ENCODE peak calls at places on chromosomes 2 and 18, in seven cellular contexts. One of them, this sample, is unnamed.
A peak's percentile ranks its signal among the peaks of the same experiment; 100 is the strongest.

GRCh38 chr2:40451926-40452605 is at the start of gene SLC8A1:
- DNase-seq in IMR-90: peak; percentile 49
- DNase-seq in CD8-positive, alpha-beta memory T cell: no peak
- DNase-seq in heart right ventricle: peak; percentile 53
- DNase-seq in testis: peak; percentile 34
- DNase-seq in adrenal gland: peak; percentile 50
- DNase-seq in GM23248: peak; percentile 78
- DNase-seq in this sample: peak; percentile 63

GRCh38 chr2:47236503-47237215 is 81.6 kb upstream of the STPG4 start:
- DNase-seq in IMR-90: peak; percentile 17
- DNase-seq in CD8-positive, alpha-beta memory T cell: no peak
- DNase-seq in heart right ventricle: no peak
- DNase-seq in testis: no peak
- DNase-seq in adrenal gland: no peak
- DNase-seq in GM23248: peak; percentile 63
- DNase-seq in this sample: no peak

GRCh38 chr2:106161938-106162814 is 31.9 kb downstream of the UXS1 start:
- DNase-seq in IMR-90: no peak
- DNase-seq in CD8-positive, alpha-beta memory T cell: peak; percentile 42
- DNase-seq in heart right ventricle: no peak
- DNase-seq in testis: no peak
- DNase-seq in adrenal gland: peak; percentile 47
- DNase-seq in GM23248: no peak
- DNase-seq in this sample: no peak

GRCh38 chr2:231227309-231228162 is 29.1 kb downstream of the ARMC9 start:
- DNase-seq in IMR-90: peak; percentile 79
- DNase-seq in CD8-positive, alpha-beta memory T cell: peak; percentile 23
- DNase-seq in heart right ventricle: no peak
- DNase-seq in testis: peak; percentile 83
- DNase-seq in adrenal gland: peak; percentile 75
- DNase-seq in GM23248: peak; percentile 90
- DNase-seq in this sample: peak; percentile 58

GRCh38 chr2:38070438-38070837 is 5.5 kb downstream of the CYP1B1 start:
- DNase-seq in IMR-90: no peak
- DNase-seq in CD8-positive, alpha-beta memory T cell: no peak
- DNase-seq in heart right ventricle: no peak
- DNase-seq in testis: no peak
- DNase-seq in adrenal gland: no peak
- DNase-seq in GM23248: no peak
- DNase-seq in this sample: no peak

GRCh38 chr2:150282821-150283309 is 204.6 kb downstream of the RND3 start:
- DNase-seq in IMR-90: peak; percentile 28
- DNase-seq in CD8-positive, alpha-beta memory T cell: no peak
- DNase-seq in heart right ventricle: no peak
- DNase-seq in testis: no peak
- DNase-seq in adrenal gland: no peak
- DNase-seq in GM23248: peak; percentile 30
- DNase-seq in this sample: no peak

GRCh38 chr2:111161971-111162370 is 41.3 kb downstream of the BCL2L11 start:
- DNase-seq in IMR-90: no peak
- DNase-seq in CD8-positive, alpha-beta memory T cell: no peak
- DNase-seq in heart right ventricle: peak; percentile 62
- DNase-seq in testis: no peak
- DNase-seq in adrenal gland: no peak
- DNase-seq in GM23248: no peak
- DNase-seq in this sample: peak; percentile 83

GRCh38 chr2:238136820-238137537 is 1.5 kb upstream of the KLHL30 start:
- DNase-seq in IMR-90: peak; percentile 77
- DNase-seq in CD8-positive, alpha-beta memory T cell: no peak
- DNase-seq in heart right ventricle: peak; percentile 21
- DNase-seq in testis: no peak
- DNase-seq in adrenal gland: no peak
- DNase-seq in GM23248: peak; percentile 72
- DNase-seq in this sample: peak; percentile 73

GRCh38 chr18:29862824-29863223 is 1179.7 kb downstream of the DSC3 start:
- DNase-seq in IMR-90: no peak
- DNase-seq in CD8-positive, alpha-beta memory T cell: no peak
- DNase-seq in heart right ventricle: no peak
- DNase-seq in testis: no peak
- DNase-seq in adrenal gland: no peak
- DNase-seq in GM23248: no peak
- DNase-seq in this sample: no peak

GRCh38 chr2:220166616-220167015 is 539.2 kb downstream of the SLC4A3 start:
- DNase-seq in IMR-90: no peak
- DNase-seq in CD8-positive, alpha-beta memory T cell: no peak
- DNase-seq in heart right ventricle: no peak
- DNase-seq in testis: no peak
- DNase-seq in adrenal gland: no peak
- DNase-seq in GM23248: peak; percentile 27
- DNase-seq in this sample: no peak

GRCh38 chr2:195659114-195659513 is 2.1 kb downstream of the SLC39A10 start:
- DNase-seq in IMR-90: peak; percentile 42
- DNase-seq in CD8-positive, alpha-beta memory T cell: peak; percentile 69
- DNase-seq in heart right ventricle: no peak
- DNase-seq in testis: no peak
- DNase-seq in adrenal gland: no peak
- DNase-seq in GM23248: peak; percentile 25
- DNase-seq in this sample: no peak

GRCh38 chr2:241858206-241859016 is at the start of gene PDCD1:
- DNase-seq in IMR-90: no peak
- DNase-seq in CD8-positive, alpha-beta memory T cell: no peak
- DNase-seq in heart right ventricle: peak; percentile 25
- DNase-seq in testis: peak; percentile 47
- DNase-seq in adrenal gland: no peak
- DNase-seq in GM23248: no peak
- DNase-seq in this sample: no peak

GRCh38 chr2:65663831-65664407 is 231.5 kb upstream of the SPRED2 start:
- DNase-seq in IMR-90: no peak
- DNase-seq in CD8-positive, alpha-beta memory T cell: no peak
- DNase-seq in heart right ventricle: no peak
- DNase-seq in testis: no peak
- DNase-seq in adrenal gland: no peak
- DNase-seq in GM23248: no peak
- DNase-seq in this sample: no peak

GRCh38 chr2:54437588-54437987 is 18.5 kb upstream of the SPTBN1 start:
- DNase-seq in IMR-90: no peak
- DNase-seq in CD8-positive, alpha-beta memory T cell: no peak
- DNase-seq in heart right ventricle: no peak
- DNase-seq in testis: no peak
- DNase-seq in adrenal gland: no peak
- DNase-seq in GM23248: no peak
- DNase-seq in this sample: no peak

GRCh38 chr2:590214-591175 is 86.7 kb downstream of the TMEM18 start:
- DNase-seq in IMR-90: no peak
- DNase-seq in CD8-positive, alpha-beta memory T cell: no peak
- DNase-seq in heart right ventricle: no peak
- DNase-seq in testis: no peak
- DNase-seq in adrenal gland: no peak
- DNase-seq in GM23248: no peak
- DNase-seq in this sample: no peak
- H3K9me3 ChIP-seq in IMR-90: peaks cover 45% of the 10 kb centered on the region
- H3K9me3 ChIP-seq in CD8-positive, alpha-beta memory T cell: no peaks in the 10 kb centered on the region
- H3K9me3 ChIP-seq in heart right ventricle: no peaks in the 10 kb centered on the region
- H3K9me3 ChIP-seq in testis: no peaks in the 10 kb centered on the region
- H3K9me3 ChIP-seq in adrenal gland: no peaks in the 10 kb centered on the region
- H3K9me3 ChIP-seq in GM23248: no peaks in the 10 kb centered on the region
- H3K9me3 ChIP-seq in this sample: no peaks in the 10 kb centered on the region

DNA sequence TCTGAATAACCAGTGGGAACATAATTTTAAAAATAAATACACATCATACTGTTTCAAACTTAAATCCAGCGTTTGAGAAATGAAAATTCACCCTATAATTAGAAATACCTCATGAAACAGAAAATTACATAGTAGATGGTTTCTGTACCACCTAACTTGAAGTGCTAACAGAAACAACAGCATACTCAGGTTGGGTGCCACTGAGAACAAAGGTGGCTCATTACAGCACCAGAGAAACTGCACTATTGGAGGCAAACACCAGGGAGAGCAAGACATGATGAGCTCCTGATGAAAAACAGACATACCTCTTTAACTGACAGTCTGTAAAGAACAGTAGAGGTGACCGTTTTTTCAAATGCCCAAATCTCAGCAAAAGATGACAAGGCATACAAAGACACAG is 12.6 kb downstream of the SULT1C4 start:
- DNase-seq in IMR-90: no peak
- DNase-seq in CD8-positive, alpha-beta memory T cell: no peak
- DNase-seq in heart right ventricle: no peak
- DNase-seq in testis: no peak
- DNase-seq in adrenal gland: no peak
- DNase-seq in GM23248: no peak
- DNase-seq in this sample: no peak
- H3K4me3 ChIP-seq in IMR-90: no peak overlapping the region
- H3K4me3 ChIP-seq in CD8-positive, alpha-beta memory T cell: no peak overlapping the region
- H3K4me3 ChIP-seq in heart right ventricle: no peak overlapping the region
- H3K4me3 ChIP-seq in testis: no peak overlapping the region
- H3K4me3 ChIP-seq in adrenal gland: no peak overlapping the region
- H3K4me3 ChIP-seq in GM23248: no peak overlapping the region
- H3K4me3 ChIP-seq in this sample: no peak overlapping the region

GRCh38 chr2:137002911-137003310 is 237.6 kb downstream of the THSD7B start:
- DNase-seq in IMR-90: no peak
- DNase-seq in CD8-positive, alpha-beta memory T cell: no peak
- DNase-seq in heart right ventricle: no peak
- DNase-seq in testis: no peak
- DNase-seq in adrenal gland: no peak
- DNase-seq in GM23248: no peak
- DNase-seq in this sample: no peak
- H3K36me3 ChIP-seq in IMR-90: no peaks in the 10 kb centered on the region
- H3K36me3 ChIP-seq in CD8-positive, alpha-beta memory T cell: no peaks in the 10 kb centered on the region
- H3K36me3 ChIP-seq in heart right ventricle: no peaks in the 10 kb centered on the region
- H3K36me3 ChIP-seq in testis: no peaks in the 10 kb centered on the region
- H3K36me3 ChIP-seq in adrenal gland: no peaks in the 10 kb centered on the region
- H3K36me3 ChIP-seq in GM23248: no peaks in the 10 kb centered on the region
- H3K36me3 ChIP-seq in this sample: no peaks in the 10 kb centered on the region

DNA sequence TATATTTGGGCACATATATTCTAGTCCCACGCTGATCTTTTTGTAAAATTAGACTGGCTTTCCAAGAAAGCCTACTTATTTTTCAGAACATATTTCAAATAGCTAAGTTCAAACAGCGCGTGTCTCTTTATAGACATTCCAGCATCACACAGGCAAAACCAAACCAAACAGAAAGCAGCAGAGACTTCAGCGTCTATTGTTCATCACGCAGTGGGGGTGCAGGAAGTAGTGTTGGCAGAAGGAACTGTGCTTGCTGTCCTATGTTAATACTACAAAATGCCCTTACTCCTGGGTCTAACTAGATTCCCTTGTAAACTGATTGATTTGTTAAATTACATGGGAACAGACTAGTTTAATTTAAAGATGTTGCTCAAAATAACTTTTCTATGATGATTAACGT is 436.5 kb downstream of the CBLN2 start:
- DNase-seq in IMR-90: no peak
- DNase-seq in CD8-positive, alpha-beta memory T cell: no peak
- DNase-seq in heart right ventricle: no peak
- DNase-seq in testis: no peak
- DNase-seq in adrenal gland: no peak
- DNase-seq in GM23248: no peak
- DNase-seq in this sample: peak; percentile 49
- H3K9me3 ChIP-seq in IMR-90: peaks cover 4% of the 10 kb centered on the region
- H3K9me3 ChIP-seq in CD8-positive, alpha-beta memory T cell: no peaks in the 10 kb centered on the region
- H3K9me3 ChIP-seq in heart right ventricle: no peaks in the 10 kb centered on the region
- H3K9me3 ChIP-seq in testis: no peaks in the 10 kb centered on the region
- H3K9me3 ChIP-seq in adrenal gland: no peaks in the 10 kb centered on the region
- H3K9me3 ChIP-seq in GM23248: no peaks in the 10 kb centered on the region
- H3K9me3 ChIP-seq in this sample: no peaks in the 10 kb centered on the region

This sample was measured in MG63.